ENCODE peak calls at places on chromosomes 4 and X, in eight cellular contexts. G is tibial nerve, X is fibroblast of lung, H is Karpas-422, I is psoas muscle, M is DND-41, C is upper lobe of left lung, K is HCT116. U is an unnamed sample. For H3K36me3, the result is how much of the 10 kb centered on the place peaks cover.

GRCh38 chr4:185730387-185730786 is 81.6 kb downstream of the SORBS2 start:
- DNase-seq in G (no peak), X (peak), H (peak), I (no peak), M (peak), C (no peak), K (no peak), U (no peak)

GRCh38 chr4:165208741-165209388 is 1.5 kb downstream of the KLHL2 start:
- DNase-seq in G (no peak), X (peak), H (peak), I (no peak), M (no peak), C (no peak), K (no peak), U (no peak)

GRCh38 chr4:174111350-174111888 is 172.0 kb downstream of the FBXO8 start:
- DNase-seq in G (no peak), X (no peak), H (no peak), I (no peak), M (no peak), C (no peak), K (no peak), U (no peak)

GRCh38 chrX:23662853-23663252 is 4.4 kb upstream of the PRDX4 start:
- DNase-seq in G (no peak), X (peak), H (no peak), I (no peak), M (no peak), C (no peak), K (no peak), U (no peak)

GRCh38 chrX:120680090-120680489 is 50.2 kb upstream of the C1GALT1C1 start:
- DNase-seq in G (no peak), X (no peak), H (peak), I (no peak), M (no peak), C (no peak), K (no peak), U (no peak)

GRCh38 chr4:183213996-183214395 is 106.1 kb downstream of the CLDN22 start:
- DNase-seq in G (no peak), X (no peak), H (no peak), I (no peak), M (no peak), C (no peak), K (no peak), U (no peak)

GRCh38 chrX:107630031-107630689 is 1.9 kb downstream of the PRPS1 start:
- DNase-seq in G (no peak), X (no peak), H (no peak), I (no peak), M (no peak), C (no peak), K (no peak), U (no peak)

GRCh38 chr4:99887837-99888236 is 6.4 kb downstream of the LAMTOR3 start:
- DNase-seq in G (no peak), X (peak), H (no peak), I (no peak), M (no peak), C (no peak), K (no peak), U (no peak)

GRCh38 chr4:94941706-94942105 is 184.0 kb downstream of the BMPR1B start:
- DNase-seq in G (no peak), X (no peak), H (no peak), I (no peak), M (no peak), C (no peak), K (no peak), U (no peak)

GRCh38 chr4:166301266-166301665 is 428.2 kb downstream of the TLL1 start:
- DNase-seq in G (no peak), X (peak), H (no peak), I (no peak), M (no peak), C (no peak), K (no peak), U (no peak)

GRCh38 chr4:184007891-184008290 is 102.8 kb downstream of the STOX2 start:
- DNase-seq in G (no peak), X (peak), H (no peak), I (no peak), M (no peak), C (no peak), K (no peak), U (no peak)

GRCh38 chrX:44637282-44637681 is 94.6 kb upstream of the FUNDC1 start:
- DNase-seq in G (no peak), X (no peak), H (no peak), I (no peak), M (no peak), C (no peak), K (no peak), U (no peak)

GRCh38 chr4:16516796-16517413 is 290.6 kb upstream of the TAPT1 start:
- DNase-seq in G (peak), X (peak), H (peak), I (no peak), M (no peak), C (peak), K (no peak), U (peak)

GRCh38 chr4:47668810-47669408 is 169.0 kb downstream of the CORIN start:
- DNase-seq in G (no peak), X (peak), H (peak), I (no peak), M (peak), C (no peak), K (peak), U (no peak)

GRCh38 chrX:96424007-96424406 is 260.6 kb upstream of the DIAPH2 start:
- DNase-seq in G (no peak), X (no peak), H (no peak), I (no peak), M (no peak), C (no peak), K (no peak), U (no peak)

GRCh38 chrX:53085661-53086229 is 3.6 kb downstream of the TSPYL2 start:
- DNase-seq in G (no peak), X (no peak), H (no peak), I (no peak), M (no peak), C (no peak), K (no peak), U (no peak)

GRCh38 chr4:20281453-20281852 is 29.7 kb downstream of the SLIT2 start:
- DNase-seq in G (no peak), X (no peak), H (no peak), I (no peak), M (no peak), C (no peak), K (no peak), U (no peak)

GRCh38 chr4:104385713-104386112 is 109.0 kb downstream of the CXXC4 start:
- DNase-seq in G (no peak), X (no peak), H (no peak), I (no peak), M (no peak), C (no peak), K (no peak), U (no peak)

GRCh38 chr4:71050809-71051208 is 57.4 kb downstream of the DCK start:
- DNase-seq in G (no peak), X (peak), H (peak), I (no peak), M (no peak), C (no peak), K (no peak), U (no peak)

GRCh38 chr4:8905773-8906667 is 34.4 kb upstream of the HMX1 start:
- DNase-seq in G (peak), X (no peak), H (no peak), I (no peak), M (no peak), C (peak), K (no peak), U (no peak)

GRCh38 chrX:19674041-19674769 is 158.9 kb upstream of the MAP3K15 start:
- DNase-seq in G (no peak), X (no peak), H (no peak), I (no peak), M (no peak), C (no peak), K (no peak), U (no peak)

GRCh38 chrX:38651625-38652601 is 90.6 kb downstream of the TSPAN7 start:
- DNase-seq in G (no peak), X (no peak), H (no peak), I (no peak), M (no peak), C (no peak), K (no peak), U (no peak)

GRCh38 chr4:8097141-8097541 is 61.5 kb downstream of the ABLIM2 start:
- DNase-seq in G (no peak), X (no peak), H (no peak), I (peak), M (no peak), C (no peak), K (no peak), U (no peak)

GRCh38 chr4:31237242-31237641 is 517.1 kb downstream of the PCDH7 start:
- DNase-seq in G (no peak), X (peak), H (no peak), I (no peak), M (no peak), C (no peak), K (peak), U (no peak)

GRCh38 chr4:21768349-21769310 is 179.9 kb downstream of the KCNIP4 start:
- DNase-seq in G (no peak), X (peak), H (peak), I (no peak), M (peak), C (no peak), K (peak), U (no peak)

GRCh38 chr4:24210332-24210902 is 320.6 kb upstream of the PPARGC1A start:
- DNase-seq in G (peak), X (peak), H (no peak), I (peak), M (no peak), C (peak), K (no peak), U (peak)

GRCh38 chr4:81255524-81255923 is 40.5 kb upstream of the PRKG2 start:
- DNase-seq in G (no peak), X (peak), H (no peak), I (no peak), M (no peak), C (no peak), K (no peak), U (no peak)

GRCh38 chr4:40307627-40308497 is 27.3 kb upstream of the CHRNA9 start:
- DNase-seq in G (no peak), X (no peak), H (peak), I (no peak), M (peak), C (peak), K (no peak), U (no peak)

GRCh38 chrX:70998402-70999027 is 67.6 kb upstream of the SLC7A3 start:
- DNase-seq in G (no peak), X (peak), H (peak), I (no peak), M (peak), C (no peak), K (no peak), U (no peak)

GRCh38 chrX:56745019-56745418 is 16.0 kb downstream of the NBDY start:
- DNase-seq in G (no peak), X (peak), H (peak), I (no peak), M (no peak), C (no peak), K (peak), U (peak)

GRCh38 chr4:3322059-3322550 is 29.3 kb downstream of the RGS12 start:
- DNase-seq in G (no peak), X (peak), H (no peak), I (no peak), M (no peak), C (no peak), K (no peak), U (no peak)

GRCh38 chrX:141969706-141970105 is 66.0 kb downstream of the MAGEC1 start:
- DNase-seq in G (no peak), X (no peak), H (no peak), I (no peak), M (no peak), C (no peak), K (no peak), U (no peak)

DNA sequence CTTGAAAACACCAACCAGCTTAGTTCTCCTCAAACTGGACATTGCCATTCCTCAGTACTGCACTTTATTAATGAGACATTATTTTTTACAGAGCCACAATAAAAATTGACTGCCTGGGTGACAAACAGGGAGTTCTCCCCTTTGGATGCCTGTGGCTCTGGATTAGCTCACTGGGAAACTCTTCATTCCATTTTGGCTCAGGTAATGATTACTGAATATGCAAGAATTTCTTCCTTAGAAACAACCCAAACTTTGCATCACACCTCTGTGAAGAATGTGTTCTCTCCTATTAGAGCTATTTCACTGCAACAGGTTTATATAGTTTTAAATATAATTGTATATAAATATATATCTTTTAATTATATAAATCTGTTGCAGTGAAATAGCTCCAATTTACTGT is 2065.8 kb downstream of the ARAP2 start:
- DNase-seq in G (no peak), X (peak), H (no peak), I (no peak), M (no peak), C (no peak), K (no peak), U (no peak)
- H3K4me3 ChIP-seq in G (no peak), X (no peak), H (no peak), I (no peak), M (no peak), C (no peak), K (no peak), U (no peak)

GRCh38 chr4:92263575-92263974 is 40.2 kb upstream of the GRID2 start:
- DNase-seq in G (no peak), X (no peak), H (no peak), I (no peak), M (no peak), C (no peak), K (no peak), U (no peak)
- H3K36me3 ChIP-seq in G (under half), X (under half), H (under half), I (under half), M (under half), C (under half), K (under half), U (under half)

GRCh38 chr4:146098397-146098796 is 77.1 kb upstream of the LSM6 start:
- DNase-seq in G (no peak), X (no peak), H (no peak), I (no peak), M (no peak), C (no peak), K (no peak), U (no peak)
- H3K4me3 ChIP-seq in G (no peak), X (no peak), H (no peak), I (no peak), M (no peak), C (no peak), K (no peak), U (no peak)

GRCh38 chrX:41164469-41164868 is 79.2 kb downstream of the USP9X start:
- DNase-seq in G (no peak), X (no peak), H (no peak), I (no peak), M (no peak), C (no peak), K (no peak), U (no peak)

GRCh38 chrX:41167888-41168287 is 82.6 kb downstream of the USP9X start:
- DNase-seq in G (no peak), X (no peak), H (no peak), I (no peak), M (no peak), C (no peak), K (no peak), U (no peak)
- H3K36me3 ChIP-seq in G (under half), X (under half), H (under half), I (half or more), M (under half), C (half or more), K (under half), U (under half)

GRCh38 chr4:91171217-91171616 is 1044.0 kb downstream of the CCSER1 start:
- DNase-seq in G (no peak), X (peak), H (no peak), I (no peak), M (no peak), C (no peak), K (no peak), U (no peak)
- H3K4me3 ChIP-seq in G (no peak), X (no peak), H (no peak), I (no peak), M (no peak), C (no peak), K (no peak), U (no peak)

DNA sequence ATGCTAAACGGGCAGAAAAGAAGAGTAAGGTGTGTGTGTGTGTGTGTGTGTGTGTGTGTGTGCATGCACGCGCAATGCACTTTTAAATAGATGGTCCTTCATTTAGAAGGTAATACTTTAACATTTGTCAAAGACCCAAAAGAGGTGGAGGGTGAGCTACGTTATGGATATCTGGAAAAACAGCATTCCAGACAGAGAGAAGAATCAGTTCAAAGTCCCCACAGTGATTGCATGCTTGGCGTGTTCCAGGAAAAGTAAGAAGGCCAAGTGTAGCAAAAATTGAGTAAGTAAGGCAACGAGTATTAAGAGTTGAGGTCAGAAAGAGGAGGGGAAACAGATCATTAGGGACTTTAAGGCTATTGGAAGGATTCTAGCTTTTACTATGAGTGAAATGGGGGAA is 21.9 kb upstream of the GABRE start:
- DNase-seq in G (no peak), X (no peak), H (no peak), I (no peak), M (no peak), C (no peak), K (no peak), U (no peak)
- H3K36me3 ChIP-seq in G (under half), X (under half), H (under half), I (under half), M (under half), C (under half), K (under half), U (under half)

GRCh38 chrX:30308263-30309138 is 689 bp downstream of the NR0B1 start:
- DNase-seq in G (no peak), X (no peak), H (no peak), I (peak), M (no peak), C (no peak), K (no peak), U (no peak)
- H3K4me3 ChIP-seq in G (no peak), X (peak), H (no peak), I (peak), M (no peak), C (no peak), K (no peak), U (peak)

GRCh38 chr4:152679414-152680281 is at the start of gene TMEM154:
- DNase-seq in G (peak), X (peak), H (peak), I (peak), M (peak), C (peak), K (no peak), U (peak)
- H3K36me3 ChIP-seq in G (under half), X (under half), H (under half), I (under half), M (under half), C (under half), K (under half), U (under half)

GRCh38 chr4:73870260-73870659 is 1.1 kb downstream of the CXCL1 start:
- DNase-seq in G (no peak), X (no peak), H (no peak), I (no peak), M (no peak), C (peak), K (no peak), U (no peak)
- H3K4me3 ChIP-seq in G (no peak), X (peak), H (no peak), I (peak), M (no peak), C (peak), K (no peak), U (no peak)

GRCh38 chr4:4574792-4575191 is 32.9 kb upstream of the STX18 start:
- DNase-seq in G (no peak), X (peak), H (peak), I (peak), M (no peak), C (peak), K (peak), U (peak)

GRCh38 chr4:4575284-4576211 is 33.7 kb upstream of the STX18 start:
- DNase-seq in G (no peak), X (peak), H (peak), I (peak), M (no peak), C (peak), K (peak), U (peak)

GRCh38 chr4:4577359-4577875 is 35.6 kb upstream of the STX18 start:
- DNase-seq in G (no peak), X (no peak), H (no peak), I (no peak), M (no peak), C (no peak), K (no peak), U (no peak)

GRCh38 chr4:4572821-4573220 is 31.0 kb upstream of the STX18 start:
- DNase-seq in G (no peak), X (no peak), H (no peak), I (no peak), M (no peak), C (no peak), K (no peak), U (no peak)

GRCh38 chr4:4574052-4574451 is 32.2 kb upstream of the STX18 start:
- DNase-seq in G (no peak), X (no peak), H (no peak), I (no peak), M (no peak), C (no peak), K (no peak), U (no peak)
- H3K36me3 ChIP-seq in G (under half), X (under half), H (under half), I (under half), M (under half), C (under half), K (under half), U (under half)